ENCODE peak calls at places on chromosomes 16 and 17, in six cellular contexts. C is brain microvascular endothelial cell, T is AG04450, F is lower leg skin, K is PC-9, Q is right lobe of liver. D is an unnamed sample.

GRCh38 chr16:735982-736453 is 4.8 kb downstream of the CIAO3 start:
- DNase-seq in F (no peak), Q (no peak), C (no peak), K (no peak), T (no peak), D (no peak)

GRCh38 chr16:52399116-52399515 is 147.8 kb downstream of the TOX3 start:
- DNase-seq in F (no peak), K (no peak), T (no peak), C (no peak), Q (no peak), D (no peak)

GRCh38 chr17:82338858-82339633 is 5.5 kb upstream of the SECTM1 start:
- DNase-seq in F (no peak), K (peak), Q (no peak), C (peak), T (peak), D (no peak)

GRCh38 chr16:30996324-30996999 is 11.5 kb downstream of the HSD3B7 start:
- DNase-seq in T (no peak), F (no peak), C (no peak), Q (peak), K (no peak), D (no peak)

GRCh38 chr17:50899005-50899460 is 32.9 kb upstream of the TOB1 start:
- DNase-seq in T (no peak), F (no peak), K (no peak), C (no peak), Q (no peak), D (no peak)

GRCh38 chr16:65510850-65511249 is 389.0 kb upstream of the CDH11 start:
- DNase-seq in C (peak), F (no peak), Q (no peak), K (no peak), T (no peak), D (no peak)

GRCh38 chr16:75860654-75861053 is 134.4 kb upstream of the CPHXL start:
- DNase-seq in Q (no peak), T (no peak), C (no peak), F (no peak), K (no peak), D (no peak)

GRCh38 chr17:48725294-48726064 is 2.5 kb downstream of the PRAC2 start:
- DNase-seq in Q (no peak), F (peak), K (no peak), C (no peak), T (no peak), D (no peak)

GRCh38 chr17:80030730-80031410 is 4.8 kb downstream of the TBC1D16 start:
- DNase-seq in F (no peak), C (no peak), Q (peak), T (no peak), K (peak), D (peak)

DNA sequence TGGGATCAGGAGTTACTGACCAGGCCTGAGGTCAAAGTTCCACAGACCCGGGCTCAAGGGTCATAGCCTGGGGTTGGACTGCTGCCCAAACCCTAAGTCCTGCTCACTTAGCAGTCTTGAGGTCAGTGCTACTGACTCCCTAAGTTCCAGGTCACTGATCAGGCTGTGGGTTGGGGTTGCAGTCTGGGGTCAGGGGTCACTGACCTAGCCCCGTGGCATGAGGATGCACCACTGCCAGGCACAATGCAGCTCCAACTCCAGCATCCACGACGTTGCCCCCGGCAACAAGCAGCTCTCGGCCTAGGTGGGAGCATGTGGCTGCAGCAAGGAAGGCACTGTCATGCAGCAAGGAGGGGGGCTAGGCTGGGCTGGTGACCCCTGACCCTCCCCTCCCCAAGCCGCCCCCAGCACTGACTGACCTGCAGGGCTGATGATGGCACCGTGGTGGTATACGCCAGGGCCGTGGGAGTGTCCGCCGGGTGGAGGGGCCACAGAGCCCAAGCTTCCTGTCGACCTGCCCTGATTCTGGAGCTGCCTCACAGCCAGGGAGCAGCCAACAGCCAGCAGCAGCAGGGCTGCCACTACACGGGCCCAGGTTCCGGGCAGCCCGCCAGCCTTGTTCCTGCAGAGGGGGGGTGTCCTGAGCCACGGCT is 1.1 kb downstream of the GGT6 start:
- DNase-seq in Q (no peak), F (no peak), K (no peak), T (no peak), C (no peak), D (no peak)
- H3K4me3 ChIP-seq in Q (no peak), F (no peak), K (no peak), T (no peak), C (no peak), D (no peak)

GRCh38 chr16:57169327-57169726 is 16.5 kb downstream of the PSME3IP1 start:
- DNase-seq in K (no peak), F (no peak), C (no peak), Q (no peak), T (no peak), D (no peak)
- TF ChIP-seq CTCF in K (no peak), F (no peak), C (no peak), Q (no peak), T (no peak), D (no peak)

GRCh38 chr16:25692307-25692706 is 548 bp downstream of the HS3ST4 start:
- DNase-seq in C (no peak), Q (no peak), K (no peak), T (no peak), F (no peak), D (no peak)
- H3K4me3 ChIP-seq in C (no peak), Q (no peak), K (no peak), T (no peak), F (no peak), D (no peak)

GRCh38 chr17:68329331-68329730 is 38.0 kb downstream of the ARSG start:
- DNase-seq in T (no peak), C (no peak), Q (no peak), K (no peak), F (no peak), D (no peak)

GRCh38 chr17:68328676-68329075 is 37.4 kb downstream of the ARSG start:
- DNase-seq in Q (no peak), K (peak), T (no peak), F (no peak), C (no peak), D (no peak)

GRCh38 chr17:68325961-68326360 is 34.7 kb downstream of the ARSG start:
- DNase-seq in T (no peak), Q (no peak), C (no peak), K (no peak), F (no peak), D (no peak)

GRCh38 chr17:68326681-68327080 is 35.4 kb downstream of the ARSG start:
- DNase-seq in Q (no peak), K (no peak), F (no peak), C (peak), T (no peak), D (no peak)

DNA sequence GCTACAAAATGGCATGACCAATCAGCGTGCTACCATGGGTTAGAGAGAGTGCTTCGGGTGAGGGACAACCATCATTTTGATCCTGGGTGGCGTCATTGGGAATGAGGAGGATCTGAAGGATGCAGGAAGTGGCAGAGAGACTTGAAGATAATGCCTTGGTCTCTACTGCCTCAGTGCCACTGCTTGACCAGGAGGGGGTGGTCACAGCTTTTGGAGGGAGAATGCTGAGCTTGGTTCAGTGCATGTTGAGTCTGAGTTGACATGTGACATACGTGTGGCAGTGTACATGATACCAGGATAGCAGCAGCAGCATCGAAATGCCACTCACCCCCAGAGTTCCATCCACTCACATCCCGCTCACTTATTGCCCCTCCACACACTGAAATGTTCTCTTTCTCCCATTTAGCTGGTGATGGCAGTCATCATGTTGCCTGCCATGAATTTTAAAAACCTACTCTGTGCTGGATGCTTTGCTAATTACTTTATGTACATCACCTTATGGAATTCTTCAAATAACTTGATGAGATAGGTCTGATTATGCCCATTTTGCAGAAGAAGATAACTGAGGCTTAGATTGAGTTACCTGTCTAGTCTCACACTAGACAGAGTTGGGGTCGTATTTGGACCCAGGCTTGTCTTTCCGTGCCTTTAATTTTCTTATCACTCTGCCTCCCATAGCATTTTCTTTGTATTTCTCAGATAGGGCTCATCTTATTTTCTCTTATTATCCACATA is 36.7 kb downstream of the ARSG start:
- DNase-seq in T (no peak), C (no peak), Q (no peak), K (no peak), F (no peak), D (no peak)
- TF ChIP-seq CTCF in T (no peak), C (peak), Q (no peak), K (no peak), F (no peak), D (no peak)

GRCh38 chr17:40089085-40089895 is 11.1 kb downstream of the NR1D1 start:
- DNase-seq in K (no peak), Q (no peak), F (no peak), C (no peak), T (no peak), D (no peak)

GRCh38 chr17:40087903-40088718 is 12.3 kb downstream of the NR1D1 start:
- DNase-seq in C (no peak), K (no peak), T (no peak), Q (no peak), F (no peak), D (no peak)

GRCh38 chr17:40086150-40087044 is 14.0 kb downstream of the NR1D1 start:
- DNase-seq in T (no peak), C (no peak), K (no peak), F (no peak), Q (no peak), D (peak)

GRCh38 chr17:40084477-40084876 is 15.9 kb downstream of the NR1D1 start:
- DNase-seq in T (no peak), Q (no peak), K (no peak), F (no peak), C (no peak), D (no peak)

DNA sequence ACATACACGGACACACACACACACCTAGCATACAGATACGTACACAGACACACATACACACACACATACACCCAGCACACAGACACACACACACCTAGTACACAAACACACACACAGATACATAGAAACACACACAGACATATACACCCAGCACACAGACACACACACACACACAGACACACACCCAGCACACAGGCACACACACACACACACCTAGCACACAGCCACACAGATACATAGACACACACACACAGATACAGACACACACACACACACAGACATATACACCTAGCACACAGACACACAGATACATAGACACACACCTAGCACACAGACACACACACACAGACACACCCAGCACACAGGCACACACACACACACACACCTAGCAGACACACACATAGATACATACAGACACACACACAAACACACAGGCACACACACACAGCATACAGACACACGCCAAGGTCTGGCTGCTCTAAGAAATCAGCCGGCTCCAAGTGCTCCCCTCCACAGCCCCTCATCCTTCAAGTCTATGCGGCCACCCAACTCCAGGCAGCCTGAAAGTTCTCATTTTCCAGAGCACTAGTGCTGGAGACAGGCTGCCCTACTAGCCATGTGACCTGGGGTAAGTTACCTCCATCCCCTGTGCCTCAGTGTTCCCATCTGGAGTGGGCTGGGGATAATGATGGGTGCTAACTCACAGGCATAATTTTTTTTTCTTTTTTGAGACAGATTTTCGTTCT is 13.2 kb downstream of the NR1D1 start:
- DNase-seq in T (no peak), C (no peak), F (no peak), K (no peak), Q (no peak), D (no peak)
- H3K4me3 ChIP-seq in T (no peak), C (no peak), F (no peak), K (no peak), Q (no peak), D (no peak)

GRCh38 chr17:77371888-77372443 is 231.2 kb downstream of the SEC14L1 start:
- DNase-seq in K (no peak), T (no peak), C (no peak), Q (no peak), F (no peak), D (no peak)
- TF ChIP-seq CTCF in K (no peak), T (no peak), C (no peak), Q (no peak), F (no peak), D (no peak)

GRCh38 chr16:48385272-48385953 is at the start of gene SIAH1:
- DNase-seq in T (no peak), K (peak), F (peak), C (peak), Q (peak), D (peak)
- H3K4me3 ChIP-seq in T (peak), K (peak), F (peak), C (peak), Q (peak), D (peak)